ENCODE peak calls at places on chromosomes 1 and 21, in ten cellular contexts. Z, K, H, U, C, V, A, I, O and P are unnamed samples.

GRCh38 chr1:22920734-22921451 is 51.8 kb downstream of the LACTBL1 start:
- DNase-seq in Z (no peak), K (no peak), H (no peak), U (no peak), C (no peak), V (no peak), A (no peak), I (no peak), O (no peak), P (no peak)

GRCh38 chr1:66526036-66526435 is 7.9 kb upstream of the SGIP1 start:
- DNase-seq in Z (no peak), K (no peak), H (no peak), U (no peak), C (no peak), V (no peak), A (no peak), I (no peak), O (no peak), P (no peak)

GRCh38 chr1:205423248-205423647 is 1.4 kb upstream of the LEMD1 start:
- DNase-seq in Z (no peak), K (no peak), H (no peak), U (no peak), C (no peak), V (no peak), A (no peak), I (no peak), O (no peak), P (no peak)

GRCh38 chr1:85550784-85551516 is 29.6 kb upstream of the CCN1 start:
- DNase-seq in Z (no peak), K (no peak), H (no peak), U (no peak), C (no peak), V (no peak), A (no peak), I (peak), O (no peak), P (no peak)

GRCh38 chr1:117852846-117853555 is 76.4 kb downstream of the GDAP2 start:
- DNase-seq in Z (no peak), K (no peak), H (no peak), U (no peak), C (no peak), V (no peak), A (no peak), I (no peak), O (no peak), P (no peak)

GRCh38 chr1:80656628-80657019 is 1144.1 kb upstream of the ADGRL2 start:
- DNase-seq in Z (no peak), K (no peak), H (no peak), U (no peak), C (no peak), V (no peak), A (no peak), I (no peak), O (no peak), P (no peak)

GRCh38 chr1:228018961-228019721 is 12.3 kb downstream of the WNT3A start:
- DNase-seq in Z (no peak), K (no peak), H (no peak), U (no peak), C (no peak), V (no peak), A (no peak), I (no peak), O (no peak), P (no peak)

GRCh38 chr1:204875255-204875654 is 4.6 kb downstream of the NFASC start:
- DNase-seq in Z (no peak), K (no peak), H (no peak), U (no peak), C (no peak), V (no peak), A (no peak), I (no peak), O (no peak), P (no peak)

GRCh38 chr1:248243204-248243603 is 12.0 kb downstream of the OR2M4 start:
- DNase-seq in Z (no peak), K (no peak), H (peak), U (no peak), C (peak), V (peak), A (peak), I (peak), O (peak), P (peak)

GRCh38 chr1:172320723-172321122 is 99.8 kb upstream of the C1orf105 start:
- DNase-seq in Z (no peak), K (no peak), H (no peak), U (no peak), C (no peak), V (no peak), A (peak), I (peak), O (no peak), P (no peak)

GRCh38 chr1:207873055-207873890 is 37.7 kb downstream of the CD34 start:
- DNase-seq in Z (no peak), K (no peak), H (no peak), U (no peak), C (no peak), V (no peak), A (no peak), I (no peak), O (no peak), P (peak)

GRCh38 chr1:63960326-63960725 is 186.5 kb downstream of the ROR1 start:
- DNase-seq in Z (no peak), K (no peak), H (no peak), U (no peak), C (no peak), V (no peak), A (no peak), I (no peak), O (no peak), P (no peak)

GRCh38 chr1:184860985-184861754 is 106.5 kb upstream of the EDEM3 start:
- DNase-seq in Z (no peak), K (no peak), H (no peak), U (no peak), C (no peak), V (no peak), A (no peak), I (no peak), O (no peak), P (no peak)

GRCh38 chr1:213987876-213988638 is at the start of gene PROX1:
- DNase-seq in Z (peak), K (no peak), H (peak), U (peak), C (no peak), V (peak), A (peak), I (peak), O (peak), P (peak)

GRCh38 chr1:224623310-224623714 is 7.2 kb downstream of the CNIH3 start:
- DNase-seq in Z (no peak), K (no peak), H (no peak), U (no peak), C (no peak), V (no peak), A (peak), I (peak), O (no peak), P (no peak)

GRCh38 chr1:156226116-156226538 is 13.3 kb downstream of the PMF1 start:
- DNase-seq in Z (no peak), K (no peak), H (no peak), U (no peak), C (no peak), V (no peak), A (no peak), I (no peak), O (no peak), P (no peak)

GRCh38 chr21:32337206-32337605 is 38.6 kb downstream of the MRAP start:
- DNase-seq in Z (no peak), K (no peak), H (no peak), U (no peak), C (no peak), V (no peak), A (no peak), I (no peak), O (no peak), P (no peak)

GRCh38 chr1:85325920-85326319 is 49.5 kb upstream of the BCL10 start:
- DNase-seq in Z (no peak), K (no peak), H (peak), U (no peak), C (no peak), V (no peak), A (no peak), I (no peak), O (no peak), P (no peak)

GRCh38 chr1:193321242-193321842 is 134.9 kb upstream of the B3GALT2 start:
- DNase-seq in Z (no peak), K (no peak), H (no peak), U (no peak), C (no peak), V (no peak), A (no peak), I (no peak), O (no peak), P (no peak)

GRCh38 chr1:190754769-190755168 is 277.1 kb upstream of the BRINP3 start:
- DNase-seq in Z (no peak), K (no peak), H (no peak), U (no peak), C (no peak), V (no peak), A (peak), I (no peak), O (no peak), P (no peak)

GRCh38 chr1:70717211-70717610 is 306.1 kb downstream of the CTH start:
- DNase-seq in Z (no peak), K (no peak), H (no peak), U (no peak), C (no peak), V (no peak), A (no peak), I (no peak), O (no peak), P (no peak)

GRCh38 chr1:12472798-12473551 is 145.0 kb downstream of the DHRS3 start:
- DNase-seq in Z (no peak), K (no peak), H (no peak), U (no peak), C (no peak), V (no peak), A (no peak), I (no peak), O (peak), P (peak)

GRCh38 chr21:25506887-25507286 is 100.4 kb downstream of the MRPL39 start:
- DNase-seq in Z (no peak), K (no peak), H (no peak), U (no peak), C (no peak), V (no peak), A (peak), I (peak), O (no peak), P (no peak)

GRCh38 chr1:183586897-183587296 is 3.4 kb downstream of the NCF2 start:
- DNase-seq in Z (no peak), K (no peak), H (no peak), U (no peak), C (no peak), V (no peak), A (no peak), I (no peak), O (no peak), P (no peak)